ENCODE peak calls at places on chromosome 6, in ten cellular contexts. A is heart right ventricle; U is small intestine; T is astrocyte; P is SK-N-SH; B is tibial nerve; H is upper lobe of right lung; S is lung; E is A673; J is CD4-positive, alpha-beta memory T cell. L is an unnamed sample. For H3K4me1, the result is how much of the 10 kb centered on the place peaks cover.

GRCh38 chr6:25844518-25844917 is 12.7 kb upstream of the SLC17A1 start:
- DNase-seq in T (no peak), H (no peak), E (no peak), B (no peak), J (no peak), S (no peak), P (peak), A (no peak), U (no peak), L (no peak)

GRCh38 chr6:55902796-55903195 is 27.4 kb upstream of the BMP5 start:
- DNase-seq in S (no peak), J (no peak), E (no peak), T (no peak), H (no peak), P (no peak), A (no peak), U (no peak), B (no peak), L (no peak)

GRCh38 chr6:1609662-1610496 is at the start of gene FOXC1:
- DNase-seq in H (peak), S (peak), P (peak), A (peak), T (peak), U (peak), B (peak), E (peak), J (no peak), L (no peak)

GRCh38 chr6:39958947-39959346 is 24.7 kb upstream of the MOCS1 start:
- DNase-seq in P (no peak), E (no peak), J (no peak), T (no peak), U (no peak), A (no peak), S (no peak), B (no peak), H (no peak), L (no peak)

GRCh38 chr6:135630789-135631376 is 133.3 kb upstream of the AHI1 start:
- DNase-seq in A (peak), P (no peak), S (no peak), E (no peak), H (no peak), T (no peak), J (no peak), B (no peak), U (no peak), L (no peak)

GRCh38 chr6:31074406-31074805 is 38.0 kb downstream of the C6orf15 start:
- DNase-seq in T (no peak), A (no peak), P (no peak), E (no peak), J (no peak), H (no peak), S (no peak), B (no peak), U (no peak), L (no peak)

GRCh38 chr6:13450628-13451027 is 36.8 kb downstream of the GFOD1 start:
- DNase-seq in U (no peak), J (no peak), E (no peak), A (no peak), H (no peak), T (no peak), P (no peak), B (no peak), S (no peak), L (no peak)

GRCh38 chr6:75431379-75431778 is 62.2 kb downstream of the FILIP1 start:
- DNase-seq in S (no peak), J (no peak), U (no peak), T (no peak), B (no peak), E (no peak), H (no peak), A (peak), P (no peak), L (no peak)

GRCh38 chr6:170186006-170186908 is 104.6 kb downstream of the DLL1 start:
- DNase-seq in E (no peak), A (no peak), T (no peak), J (no peak), B (no peak), U (no peak), H (peak), S (no peak), P (no peak), L (no peak)

GRCh38 chr6:31896856-31897611 is 464 bp downstream of the EHMT2 start:
- DNase-seq in U (no peak), E (no peak), P (peak), A (no peak), J (peak), B (no peak), H (no peak), T (no peak), S (no peak), L (peak)

GRCh38 chr6:40788661-40789111 is 201.5 kb upstream of the LRFN2 start:
- DNase-seq in P (peak), H (no peak), J (peak), E (no peak), B (no peak), U (no peak), T (peak), S (no peak), A (no peak), L (no peak)

GRCh38 chr6:107815846-107816245 is 8.3 kb downstream of the SCML4 start:
- DNase-seq in E (no peak), B (no peak), H (no peak), A (no peak), U (no peak), J (no peak), S (no peak), P (no peak), T (no peak), L (no peak)

GRCh38 chr6:149925253-149925973 is 2.5 kb upstream of the RAET1G start:
- DNase-seq in J (no peak), P (peak), B (no peak), H (peak), A (no peak), T (no peak), S (no peak), E (peak), U (peak), L (no peak)

GRCh38 chr6:30156262-30156599 is 4.8 kb downstream of the TRIM10 start:
- DNase-seq in J (no peak), U (peak), T (peak), S (no peak), E (peak), B (no peak), H (no peak), P (no peak), A (peak), L (no peak)

GRCh38 chr6:10759312-10759839 is 11.8 kb downstream of the TMEM14B start:
- DNase-seq in S (no peak), P (peak), A (no peak), E (peak), J (no peak), U (peak), T (peak), H (no peak), B (no peak), L (no peak)

GRCh38 chr6:163571730-163572129 is 157.2 kb downstream of the QKI start:
- DNase-seq in B (no peak), T (no peak), H (no peak), J (no peak), A (no peak), E (no peak), P (no peak), S (no peak), U (no peak), L (no peak)
- H3K27ac ChIP-seq in B (no peak), T (no peak), H (no peak), J (no peak), A (no peak), E (no peak), P (no peak), S (no peak), U (no peak), L (no peak)

GRCh38 chr6:3347237-3347636 is 88.5 kb downstream of the PSMG4 start:
- DNase-seq in E (no peak), U (no peak), J (no peak), S (no peak), B (no peak), P (no peak), H (no peak), T (no peak), A (no peak), L (no peak)
- H3K4me1 ChIP-seq in E (under half), U (under half), J (under half), S (under half), B (under half), P (under half), H (under half), T (under half), A (under half), L (under half)

GRCh38 chr6:12170351-12171079 is 119.6 kb upstream of the EDN1 start:
- DNase-seq in S (no peak), E (no peak), P (no peak), H (no peak), A (no peak), J (no peak), U (no peak), B (no peak), T (no peak), L (no peak)
- H3K4me3 ChIP-seq in S (no peak), E (no peak), P (no peak), H (no peak), A (no peak), J (no peak), U (no peak), B (no peak), T (no peak), L (no peak)

DNA sequence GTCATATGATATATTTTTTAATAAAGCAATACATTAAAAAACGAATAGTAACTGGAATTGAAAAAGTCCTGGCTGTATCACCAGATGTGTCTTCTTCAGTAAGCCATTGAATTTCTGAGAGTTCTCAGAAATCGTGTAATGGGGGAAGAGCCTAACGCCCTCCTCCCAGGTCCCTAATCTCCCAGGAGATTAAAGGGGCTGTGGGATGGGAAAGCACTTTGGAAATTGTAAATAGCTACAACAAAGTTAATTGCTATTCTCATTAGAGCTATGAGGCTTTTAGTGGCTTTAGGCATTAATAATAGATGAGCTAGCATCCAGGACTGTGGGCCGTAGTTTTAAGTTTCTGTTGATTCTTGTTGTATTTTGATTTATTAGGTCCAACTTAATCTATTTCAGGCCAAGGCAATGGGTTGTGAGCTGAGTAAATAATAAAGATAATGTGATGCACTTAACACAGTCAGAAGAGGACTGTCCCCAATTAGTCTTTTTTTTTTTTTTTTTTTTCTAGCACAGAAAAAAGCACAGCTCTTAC is 67.6 kb downstream of the ANKRD6 start:
- DNase-seq in B (no peak), A (no peak), H (no peak), T (no peak), P (no peak), E (peak), S (no peak), U (no peak), J (no peak), L (no peak)
- H3K27ac ChIP-seq in B (no peak), A (no peak), H (no peak), T (no peak), P (no peak), E (no peak), S (no peak), U (no peak), J (no peak), L (no peak)

DNA sequence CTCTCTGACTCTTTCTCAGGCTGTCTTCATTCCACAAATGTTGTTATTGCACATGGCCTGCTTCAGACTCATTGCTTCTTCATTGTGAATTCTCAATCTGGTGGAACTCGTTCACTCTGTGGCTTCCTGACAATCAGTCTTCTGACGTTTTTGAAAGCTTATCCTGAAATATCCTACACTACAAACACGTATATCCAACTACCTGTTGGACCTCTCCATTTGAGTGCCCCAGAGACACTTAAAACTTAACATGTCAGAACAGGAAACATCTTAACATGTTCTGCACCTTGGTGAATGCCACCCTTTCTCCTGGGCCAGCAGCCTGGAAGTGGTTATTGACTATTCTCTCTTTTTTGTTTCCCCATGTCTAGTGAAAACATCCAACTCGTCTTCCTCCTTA is 50.8 kb downstream of the AIG1 start:
- DNase-seq in P (no peak), S (no peak), A (no peak), J (no peak), T (no peak), B (no peak), H (no peak), E (no peak), U (no peak), L (no peak)
- H3K4me1 ChIP-seq in P (under half), S (under half), A (under half), J (under half), T (under half), B (under half), H (under half), E (under half), U (under half), L (under half)